ENCODE peak calls at places on chromosomes 2 and 18, in seven cellular contexts. N is activated naive CD4-positive, alpha-beta T cell; A is fibroblast of mammary gland; O is Ammon's horn; Q is Calu3; R is BE2C; B is H54. H is an unnamed sample.

GRCh38 chr2:100756704-100757103 is 63.2 kb upstream of the NPAS2 start:
- DNase-seq in O (no peak), N (no peak), Q (no peak), A (peak), B (no peak), R (no peak), H (no peak)

GRCh38 chr2:84858123-84858522 is 22.8 kb downstream of the TRABD2A start:
- DNase-seq in Q (no peak), A (no peak), N (no peak), B (no peak), R (no peak), O (no peak), H (no peak)

GRCh38 chr2:178241852-178242551 is 47.7 kb downstream of the OSBPL6 start:
- DNase-seq in O (peak), A (peak), R (peak), Q (peak), B (peak), N (no peak), H (no peak)

GRCh38 chr2:75035444-75036353 is 77.3 kb downstream of the POLE4 start:
- DNase-seq in R (no peak), O (no peak), B (no peak), Q (no peak), A (peak), N (no peak), H (no peak)

GRCh38 chr2:120673571-120674061 is 62.1 kb upstream of the GLI2 start:
- DNase-seq in O (no peak), N (no peak), B (no peak), Q (no peak), R (no peak), A (no peak), H (no peak)

GRCh38 chr18:75297731-75298130 is 87.1 kb downstream of the TSHZ1 start:
- DNase-seq in A (peak), N (no peak), R (no peak), Q (no peak), B (no peak), O (no peak), H (no peak)

GRCh38 chr2:69067026-69067630 is 54.1 kb downstream of the ANTXR1 start:
- DNase-seq in N (no peak), O (no peak), Q (no peak), R (no peak), A (no peak), B (no peak), H (no peak)

GRCh38 chr2:172381275-172381608 is 46.1 kb upstream of the ITGA6 start:
- DNase-seq in R (no peak), B (no peak), A (no peak), Q (no peak), O (no peak), N (no peak), H (no peak)

GRCh38 chr2:9737053-9737875 is 106.0 kb upstream of the TAF1B start:
- DNase-seq in R (no peak), B (no peak), N (no peak), Q (no peak), O (no peak), A (peak), H (no peak)

GRCh38 chr2:232338759-232339106 is 39.8 kb upstream of the ALPP start:
- DNase-seq in R (no peak), N (no peak), O (no peak), A (no peak), Q (no peak), B (no peak), H (no peak)

GRCh38 chr18:43420950-43421349 is 143.7 kb upstream of the SYT4 start:
- DNase-seq in Q (no peak), N (no peak), R (no peak), A (no peak), B (no peak), O (no peak), H (no peak)

GRCh38 chr18:23918395-23919032 is 96.0 kb upstream of the TTC39C start:
- DNase-seq in A (peak), Q (peak), B (peak), O (peak), N (peak), R (peak), H (no peak)

GRCh38 chr2:28274911-28275685 is 117.6 kb upstream of the FOSL2 start:
- DNase-seq in Q (peak), B (peak), R (no peak), O (no peak), N (no peak), A (peak), H (no peak)

GRCh38 chr2:132804045-132804444 is 134.0 kb upstream of the LYPD1 start:
- DNase-seq in R (no peak), A (peak), N (no peak), B (no peak), Q (no peak), O (peak), H (no peak)

GRCh38 chr18:51273435-51273834 is 76.0 kb upstream of the MEX3C start:
- DNase-seq in R (no peak), B (no peak), Q (no peak), O (no peak), A (no peak), N (no peak), H (no peak)

GRCh38 chr2:171675810-171676345 is 11.4 kb upstream of the DYNC1I2 start:
- DNase-seq in O (no peak), Q (no peak), B (no peak), A (no peak), R (no peak), N (no peak), H (no peak)

GRCh38 chr18:2263303-2263702 is 308.0 kb downstream of the METTL4 start:
- DNase-seq in Q (no peak), N (no peak), O (peak), A (no peak), B (no peak), R (no peak), H (no peak)

GRCh38 chr2:84897773-84898172 is 7.7 kb upstream of the TMSB10 start:
- DNase-seq in A (peak), N (no peak), B (no peak), R (no peak), O (no peak), Q (no peak), H (no peak)

GRCh38 chr2:101827246-101827645 is 129.7 kb downstream of the MAP4K4 start:
- DNase-seq in B (peak), R (no peak), O (no peak), A (peak), N (no peak), Q (peak), H (no peak)

GRCh38 chr2:201414099-201415023 is 36.9 kb downstream of the TRAK2 start:
- DNase-seq in O (no peak), N (no peak), A (peak), B (no peak), R (no peak), Q (no peak), H (no peak)

GRCh38 chr2:32958836-32959235 is 12.1 kb downstream of the LTBP1 start:
- DNase-seq in R (no peak), B (no peak), Q (no peak), O (no peak), N (no peak), A (peak), H (no peak)

GRCh38 chr2:82834893-82835292 is 1624.2 kb downstream of the SUCLG1 start:
- DNase-seq in B (no peak), O (no peak), A (no peak), Q (no peak), R (no peak), N (no peak), H (no peak)

GRCh38 chr2:149164296-149164695 is 125.8 kb downstream of the LYPD6B start:
- DNase-seq in O (no peak), A (no peak), N (no peak), B (no peak), R (no peak), Q (no peak), H (no peak)

GRCh38 chr2:163348843-163349395 is 386.9 kb downstream of the FIGN start:
- DNase-seq in R (no peak), B (peak), N (no peak), Q (peak), A (peak), O (peak), H (no peak)

GRCh38 chr18:79897940-79898625 is 53.4 kb downstream of the SLC66A2 start:
- DNase-seq in B (no peak), R (no peak), A (no peak), N (no peak), Q (no peak), O (no peak), H (no peak)

GRCh38 chr2:28401-28975 is 17.8 kb downstream of the FAM110C start:
- DNase-seq in R (no peak), A (no peak), N (no peak), O (no peak), Q (no peak), B (no peak), H (no peak)

GRCh38 chr2:26712486-26713465 is 20.3 kb downstream of the KCNK3 start:
- DNase-seq in R (peak), A (no peak), B (no peak), N (no peak), O (peak), Q (no peak), H (no peak)

GRCh38 chr18:22179174-22179573 is 9.8 kb downstream of the GATA6 start:
- DNase-seq in B (no peak), N (no peak), Q (no peak), R (no peak), A (no peak), O (no peak), H (no peak)

GRCh38 chr2:159941729-159942128 is 120.7 kb downstream of the PLA2R1 start:
- DNase-seq in O (no peak), N (no peak), B (no peak), Q (no peak), R (no peak), A (no peak), H (no peak)

GRCh38 chr2:44184106-44184505 is 15.4 kb downstream of the PPM1B start:
- DNase-seq in Q (no peak), N (no peak), B (no peak), O (no peak), A (no peak), R (no peak), H (no peak)

GRCh38 chr2:23620841-23621341 is 235.9 kb downstream of the KLHL29 start:
- DNase-seq in A (peak), Q (no peak), R (peak), O (no peak), B (no peak), N (no peak), H (no peak)

GRCh38 chr2:191593622-191594416 is 84.1 kb upstream of the NABP1 start:
- DNase-seq in O (no peak), Q (peak), B (peak), R (no peak), A (peak), N (no peak), H (no peak)

H was measured in cortex of kidney.